ENCODE peak calls at places on chromosomes 16 and 17, in five cellular contexts. T is H54; V is CD8-positive, alpha-beta memory T cell; S is right cardiac atrium; E is kidney tubule cell. U is an unnamed sample.
A peak's percentile ranks its signal among the peaks of the same experiment; 100 is the strongest.

GRCh38 chr16:29989111-29989858 is 6.1 kb downstream of the HIRIP3 start:
- DNase-seq in V (no peak), S (no peak), T (no peak), E (no peak), U (no peak)

GRCh38 chr16:16037970-16038369 is 88.6 kb downstream of the ABCC1 start:
- DNase-seq in S (no peak), T (no peak), E (no peak), V (no peak), U (no peak)

GRCh38 chr16:50038756-50039529 is 13.9 kb downstream of the CNEP1R1 start:
- DNase-seq in T (no peak), E (no peak), V (no peak), S (peak; percentile 47), U (no peak)

GRCh38 chr16:4609200-4610010 is 5.3 kb downstream of the UBALD1 start:
- DNase-seq in T (no peak), V (no peak), S (no peak), E (no peak), U (no peak)

GRCh38 chr17:75159196-75160031 is 5.1 kb upstream of the JPT1 start:
- DNase-seq in V (no peak), E (peak; percentile 69), T (peak; percentile 24), S (no peak), U (peak; percentile 98)

GRCh38 chr16:86974120-86974519 is 343.1 kb downstream of the C16orf95 start:
- DNase-seq in S (no peak), E (no peak), V (no peak), T (no peak), U (no peak)

GRCh38 chr17:65064452-65065019 is 8.0 kb upstream of the GNA13 start:
- DNase-seq in T (peak; percentile 42), S (no peak), E (peak; percentile 95), V (no peak), U (peak; percentile 91)

GRCh38 chr16:11585460-11586374 is 1.0 kb downstream of the LITAF start:
- DNase-seq in V (peak; percentile 47), T (no peak), S (peak; percentile 26), E (peak; percentile 59), U (no peak)

GRCh38 chr17:35119370-35120185 is at the start of gene RAD51D:
- DNase-seq in E (peak; percentile 80), T (peak; percentile 87), V (peak; percentile 84), S (peak; percentile 77), U (peak; percentile 72)

GRCh38 chr16:12703935-12704334 is 99.8 kb downstream of the CPPED1 start:
- DNase-seq in T (no peak), V (no peak), E (peak; percentile 25), S (no peak), U (peak; percentile 5)

GRCh38 chr17:35660902-35661301 is 70.5 kb upstream of the RASL10B start:
- DNase-seq in T (no peak), E (no peak), S (no peak), V (no peak), U (no peak)

GRCh38 chr17:18173740-18174139 is 9.9 kb upstream of the ALKBH5 start:
- DNase-seq in E (no peak), S (no peak), V (no peak), T (no peak), U (no peak)

GRCh38 chr17:64750891-64751677 is 89.0 kb upstream of the SMURF2 start:
- DNase-seq in E (no peak), V (no peak), T (no peak), S (no peak), U (no peak)

GRCh38 chr16:13672196-13672595 is 247.8 kb upstream of the ERCC4 start:
- DNase-seq in E (no peak), T (no peak), V (no peak), S (no peak), U (no peak)

GRCh38 chr16:58638148-58639036 is 8.8 kb upstream of the CNOT1 start:
- DNase-seq in T (peak; percentile 57), E (peak; percentile 81), V (no peak), S (peak; percentile 21), U (peak; percentile 74)

GRCh38 chr17:55327225-55328088 is 62.7 kb downstream of the HLF start:
- DNase-seq in E (peak; percentile 30), V (no peak), S (no peak), T (no peak), U (peak; percentile 14)

GRCh38 chr17:44502598-44503079 is 567 bp downstream of the GPATCH8 start:
- DNase-seq in S (peak; percentile 50), T (no peak), E (peak; percentile 33), V (no peak), U (peak; percentile 38)

GRCh38 chr17:230371-230770 is 48.9 kb upstream of the DOC2B start:
- DNase-seq in E (no peak), T (no peak), V (no peak), S (no peak), U (no peak)

GRCh38 chr16:70252355-70252988 is 732 bp upstream of the EXOSC6 start:
- DNase-seq in S (no peak), E (peak; percentile 16), V (no peak), T (peak; percentile 33), U (no peak)

GRCh38 chr17:80789356-80789902 is 202.2 kb upstream of the CHMP6 start:
- DNase-seq in S (no peak), T (peak; percentile 71), E (peak; percentile 80), V (no peak), U (peak; percentile 84)

GRCh38 chr17:64148017-64148631 is 18.2 kb upstream of the ERN1 start:
- DNase-seq in T (no peak), E (peak; percentile 6), V (no peak), S (no peak), U (peak; percentile 45)

GRCh38 chr16:57299009-57299718 is 14.7 kb upstream of the PLLP start:
- DNase-seq in T (peak; percentile 40), V (no peak), S (peak; percentile 69), E (peak; percentile 92), U (peak; percentile 73)